ENCODE peak calls at places on chromosomes 16 and 17, in four cellular contexts. X, G, F and H are unnamed samples.

GRCh38 chr17:15263206-15263579 is 1.9 kb downstream of the PMP22 start:
- DNase-seq in X (no peak), G (no peak), F (peak), H (no peak)

GRCh38 chr17:16927641-16928321 is 44.1 kb downstream of the TNFRSF13B start:
- DNase-seq in X (no peak), G (no peak), F (no peak), H (no peak)

GRCh38 chr16:12766853-12767252 is 36.8 kb downstream of the CPPED1 start:
- DNase-seq in X (no peak), G (no peak), F (no peak), H (no peak)

GRCh38 chr17:74222399-74222798 is 9.0 kb downstream of the TTYH2 start:
- DNase-seq in X (no peak), G (no peak), F (no peak), H (no peak)

GRCh38 chr16:30659507-30660423 is 1.5 kb downstream of the FBRS start:
- DNase-seq in X (peak), G (no peak), F (no peak), H (no peak)

GRCh38 chr17:63450551-63450950 is 4.4 kb upstream of the CYB561 start:
- DNase-seq in X (no peak), G (no peak), F (no peak), H (no peak)

GRCh38 chr17:82692268-82692667 is 6.2 kb downstream of the RAB40B start:
- DNase-seq in X (no peak), G (no peak), F (no peak), H (no peak)

GRCh38 chr16:77657016-77657415 is 65.3 kb upstream of the NUDT7 start:
- DNase-seq in X (peak), G (no peak), F (peak), H (peak)

GRCh38 chr16:16798504-16798903 is 419.6 kb downstream of the NPIPA7 start:
- DNase-seq in X (no peak), G (no peak), F (no peak), H (no peak)

GRCh38 chr17:3683054-3683511 is 12.9 kb downstream of the P2RX5 start:
- DNase-seq in X (peak), G (peak), F (peak), H (peak)

GRCh38 chr17:47225436-47225858 is 16.3 kb downstream of the MYL4 start:
- DNase-seq in X (no peak), G (no peak), F (peak), H (peak)

GRCh38 chr17:40355123-40355803 is 9.3 kb downstream of the GJD3 start:
- DNase-seq in X (peak), G (no peak), F (peak), H (peak)

DNA sequence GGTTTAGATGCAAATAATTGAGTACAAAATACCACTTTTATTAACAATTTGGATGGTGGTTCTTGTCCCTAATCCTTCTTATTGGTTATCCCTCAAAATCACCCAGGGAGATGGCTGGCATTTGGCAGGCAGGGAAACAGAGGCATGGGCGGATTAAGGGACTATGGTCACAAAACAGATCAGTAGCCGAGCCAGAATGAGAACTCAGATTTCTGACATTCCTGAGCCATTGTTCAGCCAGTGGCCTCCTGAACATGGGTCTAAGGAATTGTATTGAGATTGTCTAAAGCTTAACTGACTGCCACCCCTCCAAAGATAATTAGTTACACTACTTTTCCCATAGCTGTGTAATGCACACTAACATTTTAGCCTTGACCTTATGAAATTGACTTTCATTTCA is 88.4 kb downstream of the CHD9NB start:
- DNase-seq in X (no peak), G (no peak), F (no peak), H (no peak)
- TF ChIP-seq RAD21 in X (no peak), G (no peak), F (no peak), H (no peak)

GRCh38 chr16:58041628-58041955 is 16.0 kb downstream of the MMP15 start:
- DNase-seq in X (no peak), G (no peak), F (no peak), H (no peak)
- TF ChIP-seq POLR2AphosphoS2 in X (no peak), G (no peak), F (no peak), H (no peak)

DNA sequence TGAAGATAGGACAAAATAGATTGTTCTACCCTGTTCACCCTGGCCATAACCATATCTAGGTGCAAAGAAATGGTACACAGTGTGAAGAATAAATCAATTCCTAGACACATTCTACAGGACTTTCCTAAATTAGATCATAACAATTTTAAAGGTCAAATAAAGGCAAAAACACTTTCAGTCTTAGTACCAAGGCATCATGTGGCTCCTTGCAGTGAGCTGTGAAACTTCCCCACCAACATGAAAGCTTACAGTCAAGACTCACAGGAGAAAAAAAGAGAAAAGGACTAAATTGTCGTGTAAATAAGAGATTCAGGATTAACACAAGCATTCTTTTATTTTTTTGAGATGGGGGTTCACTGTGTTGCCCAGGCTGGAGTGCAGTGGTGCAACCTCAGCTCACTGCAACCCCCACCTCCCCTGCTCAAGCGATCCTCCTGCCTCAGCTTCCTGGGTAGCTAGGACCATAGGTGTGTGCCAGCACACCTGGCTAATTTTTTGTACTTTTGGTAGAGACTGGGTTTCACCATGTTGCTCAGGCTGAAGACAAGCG is 14.2 kb downstream of the NSMCE1 start:
- DNase-seq in X (no peak), G (peak), F (no peak), H (no peak)
- TF ChIP-seq RAD21 in X (no peak), G (peak), F (no peak), H (no peak)

GRCh38 chr16:89484923-89485679 is 5.3 kb downstream of the ANKRD11 start:
- DNase-seq in X (no peak), G (peak), F (no peak), H (no peak)
- TF ChIP-seq POLR2AphosphoS2 in X (no peak), G (no peak), F (no peak), H (no peak)

GRCh38 chr17:51121620-51122472 is 1.2 kb upstream of the SPAG9 start:
- DNase-seq in X (peak), G (peak), F (peak), H (peak)
- TF ChIP-seq RAD21 in X (peak), G (no peak), F (no peak), H (peak)

DNA sequence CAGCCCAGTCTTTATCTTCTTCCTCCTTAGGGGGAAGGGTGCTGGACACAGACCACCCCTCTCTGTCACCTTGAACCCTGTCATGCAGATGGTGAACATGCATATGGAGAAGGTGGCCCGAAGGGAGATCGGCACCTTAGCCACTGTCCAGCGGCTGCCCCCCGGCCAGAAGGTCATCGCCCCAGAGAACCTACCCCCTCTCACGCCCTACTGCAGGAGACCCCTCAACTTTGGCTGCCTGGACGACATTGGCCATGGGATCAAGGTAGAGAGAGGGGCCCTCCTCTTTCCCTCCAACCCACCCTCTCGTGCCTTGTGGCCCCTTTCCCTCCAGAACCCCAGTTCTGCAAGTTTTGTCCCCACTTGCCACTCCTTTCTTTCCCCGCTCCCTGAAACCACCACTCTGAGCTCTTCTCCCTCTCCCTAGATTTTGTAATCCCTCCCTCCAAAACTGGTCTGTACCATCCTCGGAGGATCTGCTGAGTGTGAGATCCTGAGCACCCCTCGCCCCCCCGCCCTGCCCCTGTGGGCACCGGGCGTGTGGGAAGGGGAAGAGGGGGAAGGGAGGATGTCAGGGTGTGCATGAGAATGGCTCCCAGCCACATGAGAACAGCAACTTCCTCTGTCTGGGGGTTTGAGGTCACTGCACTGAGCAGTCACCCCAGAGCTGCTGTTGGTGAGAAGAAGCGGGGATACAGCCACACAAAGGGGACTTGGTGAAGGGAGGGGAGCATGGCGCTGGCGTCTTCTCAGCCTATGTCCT is 7.3 kb downstream of the ABI3 start:
- DNase-seq in X (no peak), G (peak), F (no peak), H (no peak)
- TF ChIP-seq POLR2AphosphoS2 in X (no peak), G (no peak), F (no peak), H (no peak)

GRCh38 chr16:49833055-49833454 is 22.9 kb downstream of the ZNF423 start:
- DNase-seq in X (no peak), G (no peak), F (no peak), H (no peak)

GRCh38 chr16:49833796-49834195 is 22.1 kb downstream of the ZNF423 start:
- DNase-seq in X (no peak), G (no peak), F (no peak), H (no peak)

GRCh38 chr16:49836218-49836617 is 19.7 kb downstream of the ZNF423 start:
- DNase-seq in X (no peak), G (no peak), F (no peak), H (no peak)

GRCh38 chr16:49835116-49835880 is 20.6 kb downstream of the ZNF423 start:
- DNase-seq in X (no peak), G (no peak), F (no peak), H (no peak)

GRCh38 chr16:49834496-49835009 is 21.4 kb downstream of the ZNF423 start:
- DNase-seq in X (no peak), G (no peak), F (no peak), H (no peak)
- TF ChIP-seq RAD21 in X (no peak), G (no peak), F (no peak), H (no peak)

DNA sequence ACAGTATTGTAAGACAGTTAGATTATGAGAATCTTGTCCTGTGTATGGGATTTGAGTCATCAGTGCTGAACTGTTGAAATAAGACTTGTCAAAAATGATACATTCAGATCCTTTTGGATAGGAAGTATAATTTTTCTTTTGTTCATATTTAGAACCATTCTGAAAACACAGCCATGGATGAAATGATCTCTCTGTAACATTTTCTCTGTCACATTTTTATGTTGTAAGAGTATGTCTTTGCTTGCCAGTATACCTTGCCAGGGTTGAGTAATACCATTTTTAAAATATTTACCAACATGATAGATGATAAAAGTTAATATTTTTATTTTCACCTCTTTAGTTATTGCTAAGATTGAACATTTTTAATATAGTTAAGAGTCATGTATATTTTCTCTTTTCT is 45.0 kb downstream of the NSRP1 start:
- DNase-seq in X (no peak), G (no peak), F (no peak), H (no peak)
- TF ChIP-seq POLR2AphosphoS2 in X (no peak), G (no peak), F (no peak), H (no peak)